ENCODE peak calls at places on chromosomes 4 and X, in five cellular contexts. O is activated CD4-positive, alpha-beta T cell treated with anti-CD3 and anti-CD28 coated beads, Interleukin-2, amount 10 ng/mL, durations not matched to agents 7 days and 5 days; S is stimulated activated CD4-positive, alpha-beta T cell treated with anti-CD3 and anti-CD28 coated beads, Interleukin-12 subunit alpha, Interleukin-12 subunit beta, amount 100 ng/mL, for 24 hours; L is HFF-Myc; E is transverse colon. M is an unnamed sample.

GRCh38 chr4:24197891-24198290 is 308.0 kb upstream of the PPARGC1A start:
- DNase-seq in O (no peak), L (no peak), S (no peak), E (no peak), M (no peak)

GRCh38 chr4:173332021-173332487 is 2.1 kb downstream of the HMGB2 start:
- DNase-seq in L (no peak), S (no peak), O (no peak), E (no peak), M (no peak)

GRCh38 chr4:12966741-12967140 is 517.4 kb downstream of the RAB28 start:
- DNase-seq in O (no peak), S (no peak), L (no peak), E (no peak), M (no peak)

GRCh38 chrX:39853417-39853816 is 244.3 kb downstream of the BCOR start:
- DNase-seq in O (no peak), S (no peak), E (no peak), L (no peak), M (no peak)

GRCh38 chr4:127558088-127558487 is 74.7 kb upstream of the INTU start:
- DNase-seq in E (no peak), S (no peak), L (no peak), O (no peak), M (no peak)

GRCh38 chr4:102641796-102642195 is 119.0 kb downstream of the MANBA start:
- DNase-seq in L (no peak), O (no peak), E (no peak), S (no peak), M (no peak)

GRCh38 chr4:172547724-172548123 is 620.9 kb upstream of the GALNT7 start:
- DNase-seq in E (no peak), L (no peak), O (no peak), S (no peak), M (no peak)

GRCh38 chr4:146273204-146273901 is 59.0 kb downstream of the REELD1 start:
- DNase-seq in S (no peak), E (no peak), O (no peak), L (no peak), M (no peak)

GRCh38 chr4:6944311-6945051 is 34.9 kb downstream of the TBC1D14 start:
- DNase-seq in S (no peak), L (no peak), E (peak), O (no peak), M (no peak)

GRCh38 chr4:62709618-62710252 is 1509.6 kb downstream of the ADGRL3 start:
- DNase-seq in O (no peak), S (no peak), L (no peak), E (no peak), M (no peak)

M was measured in AG08396.